ENCODE peak calls at places on chromosome 1, in eight cellular contexts. Y is CD4-positive, alpha-beta T cell; I is body of pancreas; C is MCF 10A; H is fibroblast of pulmonary artery; A is tibial nerve; G is nephron progenitor cell; E is glutamatergic neuron. U is an unnamed sample.

GRCh38 chr1:109502368-109502851 is 7.1 kb downstream of the AMIGO1 start:
- DNase-seq in I (no peak), E (no peak), Y (peak; percentile 30), A (no peak), G (no peak), C (no peak), H (no peak), U (no peak)

GRCh38 chr1:227654858-227655752 is 80.0 kb downstream of the JMJD4 start:
- DNase-seq in C (peak; percentile 23), I (no peak), A (no peak), H (peak; percentile 1), E (no peak), G (no peak), Y (no peak), U (no peak)

GRCh38 chr1:184986250-184986649 is 11.9 kb upstream of the NIBAN1 start:
- DNase-seq in Y (no peak), H (peak; percentile 71), A (no peak), G (no peak), I (no peak), C (peak; percentile 41), E (no peak), U (no peak)

GRCh38 chr1:25568834-25569598 is 25.6 kb downstream of the LDLRAP1 start:
- DNase-seq in H (peak; percentile 58), G (no peak), I (no peak), A (peak; percentile 32), C (peak; percentile 86), E (peak; percentile 47), Y (no peak), U (no peak)

GRCh38 chr1:179058343-179059184 is 23.3 kb upstream of the TOR3A start:
- DNase-seq in G (no peak), C (no peak), I (no peak), E (no peak), A (no peak), H (peak; percentile 36), Y (no peak), U (no peak)

GRCh38 chr1:222250376-222250775 is 297.5 kb downstream of the HHIPL2 start:
- DNase-seq in I (no peak), E (no peak), Y (no peak), G (no peak), H (no peak), C (no peak), A (no peak), U (no peak)

GRCh38 chr1:50285994-50286393 is 137.2 kb downstream of the DMRTA2 start:
- DNase-seq in I (no peak), E (no peak), C (no peak), G (no peak), H (no peak), A (no peak), Y (no peak), U (no peak)

GRCh38 chr1:20366076-20366765 is 75.5 kb downstream of the VWA5B1 start:
- DNase-seq in C (no peak), G (peak; percentile 38), H (no peak), Y (no peak), A (no peak), I (no peak), E (peak; percentile 56), U (no peak)

GRCh38 chr1:211741799-211742198 is 66.4 kb upstream of the NEK2 start:
- DNase-seq in E (no peak), I (no peak), A (no peak), G (no peak), Y (no peak), H (no peak), C (peak; percentile 62), U (no peak)

DNA sequence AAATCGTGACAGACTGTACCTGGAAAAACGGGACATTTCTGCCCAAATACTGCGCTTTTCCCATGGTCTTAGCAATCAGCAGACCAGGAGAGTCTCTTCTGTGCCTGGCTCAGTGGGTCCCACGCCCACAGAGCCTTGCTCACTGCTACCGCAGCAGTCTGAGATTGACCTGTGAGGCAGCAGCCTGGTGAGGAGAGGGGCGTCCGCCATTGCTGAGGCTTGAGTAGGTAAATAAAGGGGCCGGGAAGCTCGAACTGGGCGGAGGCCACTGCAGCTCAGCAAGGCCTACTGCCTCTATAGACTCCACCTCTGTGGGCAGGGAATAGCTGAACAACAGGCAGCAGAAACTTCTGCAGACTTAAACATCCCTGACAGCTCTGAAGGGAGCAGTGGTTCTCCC is 203.1 kb downstream of the DENND1B start:
- DNase-seq in H (no peak), Y (no peak), G (no peak), C (no peak), I (no peak), A (no peak), E (no peak), U (no peak)
- TF ChIP-seq CTCF in H (no peak), Y (no peak), G (no peak), C (no peak), I (no peak), A (no peak), E (no peak), U (no peak)

GRCh38 chr1:196723325-196724185 is 51.1 kb upstream of the CFHR3 start:
- DNase-seq in G (peak; percentile 68), E (peak; percentile 70), A (peak; percentile 13), C (peak; percentile 77), Y (peak; percentile 3), H (no peak), I (no peak), U (no peak)
- TF ChIP-seq CTCF in G (peak; percentile 75), E (peak; percentile 77), A (no peak), C (peak; percentile 88), Y (peak; percentile 44), H (peak; percentile 13), I (peak; percentile 54), U (peak; percentile 55)

DNA sequence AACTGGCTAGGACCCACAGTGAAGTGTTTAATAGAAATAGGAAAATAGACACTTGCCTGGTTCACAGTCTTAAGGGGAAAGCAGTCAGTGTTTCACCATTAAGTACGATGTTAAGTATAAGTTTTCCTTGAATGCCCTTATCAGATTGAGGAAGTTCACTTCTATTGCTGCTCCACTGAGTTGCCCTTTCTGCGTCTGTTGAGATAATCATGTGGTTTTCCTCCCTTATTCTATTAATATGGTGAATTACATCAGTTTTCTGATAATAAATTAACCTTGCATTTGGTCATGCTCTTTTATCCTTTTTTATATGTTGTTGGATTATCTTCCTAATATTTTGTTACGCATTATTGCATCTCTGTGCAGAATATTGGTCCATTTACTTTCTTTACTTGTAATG is 21.4 kb downstream of the UTS2 start:
- DNase-seq in A (no peak), H (no peak), I (no peak), G (no peak), Y (no peak), E (no peak), C (no peak), U (no peak)
- TF ChIP-seq CTCF in A (no peak), H (no peak), I (no peak), G (no peak), Y (no peak), E (no peak), C (no peak), U (no peak)

GRCh38 chr1:246532519-246532918 is 25.4 kb upstream of the SMYD3 start:
- DNase-seq in E (no peak), G (no peak), I (no peak), C (no peak), H (no peak), Y (no peak), A (no peak), U (no peak)
- TF ChIP-seq CTCF in E (no peak), G (no peak), I (no peak), C (no peak), H (peak; percentile 27), Y (no peak), A (no peak), U (peak; percentile 18)

GRCh38 chr1:60425528-60425927 is 352.0 kb upstream of the C1orf87 start:
- DNase-seq in Y (no peak), H (peak; percentile 30), G (no peak), A (no peak), C (peak; percentile 32), I (no peak), E (no peak), U (no peak)
- TF ChIP-seq CTCF in Y (no peak), H (peak; percentile 58), G (peak; percentile 29), A (no peak), C (peak; percentile 5), I (no peak), E (peak; percentile 36), U (peak; percentile 10)

GRCh38 chr1:27111771-27112573 is 43.0 kb downstream of the SLC9A1 start:
- DNase-seq in A (peak; percentile 47), H (peak; percentile 100), C (peak; percentile 99), E (peak; percentile 48), G (peak; percentile 26), Y (peak; percentile 47), I (peak; percentile 68), U (peak; percentile 29)
- TF ChIP-seq CTCF in A (peak; percentile 9), H (peak; percentile 18), C (peak; percentile 20), E (no peak), G (no peak), Y (peak; percentile 64), I (peak; percentile 45), U (peak; percentile 8)

DNA sequence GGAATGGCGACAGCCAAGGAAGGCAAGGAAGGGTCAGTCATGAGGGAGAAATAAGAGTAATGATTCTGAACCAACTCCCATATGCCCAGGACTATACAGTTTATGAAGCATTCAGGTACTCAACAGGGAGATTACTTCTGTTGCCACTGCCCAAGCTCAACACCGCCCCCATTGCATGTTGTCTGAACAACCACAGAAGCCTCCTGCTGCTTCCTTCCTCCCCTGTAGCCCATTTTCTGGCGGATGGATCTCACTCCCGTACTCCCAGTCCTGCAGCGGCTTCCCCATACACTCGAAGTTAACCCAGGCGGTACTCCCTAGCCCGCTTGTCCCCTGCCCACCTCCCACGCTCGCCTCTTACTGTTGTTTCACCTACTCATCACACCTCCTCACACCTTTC is 103.0 kb downstream of the BEND5 start:
- DNase-seq in Y (no peak), I (no peak), H (no peak), C (no peak), G (no peak), A (no peak), E (peak; percentile 43), U (no peak)
- TF ChIP-seq CTCF in Y (no peak), I (no peak), H (peak; percentile 7), C (no peak), G (peak; percentile 40), A (no peak), E (peak; percentile 15), U (peak; percentile 15)

U was measured in D721Med.